ENCODE peak calls at places on chromosomes 12 and 14, in four cellular contexts. X, V, E and O are unnamed samples.

GRCh38 chr14:88682495-88683114 is 110.1 kb downstream of the EML5 start:
- DNase-seq in X (peak; percentile 19), V (peak; percentile 9), E (no peak), O (no peak)

GRCh38 chr14:101026341-101026740 is 122.8 kb upstream of the RTL1 start:
- DNase-seq in X (no peak), V (no peak), E (no peak), O (no peak)

GRCh38 chr12:28318273-28318672 is 128.0 kb downstream of the CCDC91 start:
- DNase-seq in X (no peak), V (no peak), E (no peak), O (no peak)

GRCh38 chr12:22299294-22299912 is 35.1 kb downstream of the ST8SIA1 start:
- DNase-seq in X (no peak), V (no peak), E (no peak), O (peak; percentile 46)

GRCh38 chr14:90429764-90430163 is 32.9 kb downstream of the CALM1 start:
- DNase-seq in X (no peak), V (no peak), E (no peak), O (no peak)

GRCh38 chr12:109888179-109889020 is 8.1 kb upstream of the GLTP start:
- DNase-seq in X (no peak), V (no peak), E (no peak), O (peak; percentile 85)

GRCh38 chr14:103594265-103594664 is 31.5 kb downstream of the COA8 start:
- DNase-seq in X (no peak), V (no peak), E (peak; percentile 70), O (no peak)

GRCh38 chr12:25852792-25853191 is 105.7 kb upstream of the RASSF8 start:
- DNase-seq in X (no peak), V (no peak), E (no peak), O (no peak)

GRCh38 chr12:43338848-43339526 is 213.0 kb downstream of the ADAMTS20 start:
- DNase-seq in X (peak; percentile 4), V (peak; percentile 2), E (peak; percentile 2), O (peak; percentile 24)

DNA sequence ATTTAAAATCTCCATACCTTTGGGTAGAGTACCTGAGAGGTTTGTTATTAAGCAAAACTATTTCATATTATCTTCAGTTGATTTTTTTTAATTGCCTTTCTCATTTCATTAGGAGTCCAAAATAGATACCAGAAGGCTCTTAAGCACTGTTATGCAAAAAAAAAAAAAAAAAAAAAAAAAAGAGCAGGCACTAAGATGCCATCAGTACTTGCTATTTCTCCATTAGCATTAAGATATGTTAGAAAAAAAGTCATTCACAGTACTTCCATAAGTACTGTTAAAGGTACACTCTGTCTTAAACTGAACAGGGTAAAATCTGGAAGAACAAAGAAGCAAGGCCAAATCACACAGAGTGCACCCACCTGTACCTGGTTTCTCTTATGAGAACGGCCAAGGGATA is 57.2 kb downstream of the SETD3 start:
- DNase-seq in X (no peak), V (no peak), E (no peak), O (no peak)
- TF ChIP-seq MAX in X (no peak), V (no peak), E (no peak), O (no peak)

DNA sequence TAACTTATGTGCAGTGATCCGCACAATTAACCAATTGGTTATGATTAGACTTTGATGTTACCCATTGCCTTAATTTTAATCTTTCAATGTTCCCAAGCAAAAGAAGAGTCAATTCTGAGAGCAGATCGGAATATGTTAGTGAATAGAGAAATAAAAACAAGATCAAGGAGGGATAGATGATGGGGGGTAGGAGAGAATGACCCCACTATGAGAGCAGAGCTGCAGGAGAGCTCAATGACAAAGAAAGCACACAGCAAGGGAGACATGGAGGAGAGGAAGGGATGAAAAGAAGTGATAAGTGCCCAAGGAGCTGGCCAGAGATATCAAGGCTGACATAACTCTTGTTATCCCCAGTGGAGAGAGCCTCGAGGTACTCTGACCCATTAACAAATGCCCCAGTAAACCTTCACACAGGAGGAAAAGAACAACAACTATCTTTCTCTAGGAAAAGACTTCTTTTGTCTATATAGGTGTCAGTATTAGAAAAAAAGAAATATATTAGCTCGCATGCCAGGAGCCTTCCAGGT is 52.9 kb upstream of the ANP32D start:
- DNase-seq in X (peak; percentile 14), V (no peak), E (no peak), O (no peak)
- TF ChIP-seq PHF8 in X (no peak), V (no peak), E (no peak), O (no peak)

GRCh38 chr14:61438860-61439765 is 117.7 kb downstream of the PRKCH start:
- DNase-seq in X (peak; percentile 10), V (no peak), E (peak; percentile 85), O (peak; percentile 76)
- TF ChIP-seq POLR2A in X (no peak), V (no peak), E (no peak), O (no peak)

DNA sequence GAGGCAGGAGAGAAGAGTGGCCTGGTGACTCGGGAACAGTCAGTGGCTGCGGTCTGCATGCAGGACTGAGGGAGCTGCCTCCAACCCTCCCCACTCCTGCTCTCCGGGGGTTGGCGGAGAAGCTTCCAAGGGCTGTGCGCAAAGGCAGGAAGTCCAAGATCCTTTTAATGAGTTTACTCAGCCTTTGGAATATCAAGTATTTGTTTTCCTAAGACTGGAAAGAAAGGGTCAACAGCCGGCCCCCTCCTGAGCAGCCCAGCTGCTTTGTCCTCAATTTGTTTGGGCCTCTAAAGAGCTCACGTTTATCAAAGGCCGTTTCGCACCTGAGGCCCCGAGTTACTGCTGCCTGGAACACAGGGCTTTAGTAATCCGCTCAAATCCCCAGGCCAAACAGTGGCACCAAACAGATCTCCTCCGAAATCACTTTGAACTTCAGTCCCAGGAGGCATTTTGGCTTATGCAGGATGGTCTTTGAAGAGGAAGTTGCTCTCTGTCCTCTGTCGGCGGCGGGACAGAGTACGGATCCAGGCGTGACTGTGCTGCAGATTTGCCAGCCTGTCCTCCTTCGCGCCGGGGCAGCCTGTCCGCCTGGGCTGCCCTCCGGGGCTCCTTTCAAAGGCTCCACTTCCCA is 117.2 kb upstream of the FZD10 start:
- DNase-seq in X (no peak), V (no peak), E (peak; percentile 75), O (no peak)
- TF ChIP-seq MAX in X (no peak), V (peak; percentile 23), E (peak; percentile 23), O (no peak)

GRCh38 chr14:78705989-78706388 is 535.8 kb downstream of the NRXN3 start:
- DNase-seq in X (no peak), V (no peak), E (no peak), O (no peak)

GRCh38 chr14:78714722-78715121 is 544.5 kb downstream of the NRXN3 start:
- DNase-seq in X (no peak), V (no peak), E (no peak), O (no peak)

GRCh38 chr14:78713716-78714115 is 543.5 kb downstream of the NRXN3 start:
- DNase-seq in X (no peak), V (no peak), E (no peak), O (no peak)

GRCh38 chr14:78710963-78711362 is 540.8 kb downstream of the NRXN3 start:
- DNase-seq in X (no peak), V (no peak), E (no peak), O (no peak)

GRCh38 chr14:78709795-78710569 is 539.8 kb downstream of the NRXN3 start:
- DNase-seq in X (no peak), V (no peak), E (no peak), O (no peak)
- TF ChIP-seq PHF8 in X (no peak), V (no peak), E (no peak), O (no peak)

DNA sequence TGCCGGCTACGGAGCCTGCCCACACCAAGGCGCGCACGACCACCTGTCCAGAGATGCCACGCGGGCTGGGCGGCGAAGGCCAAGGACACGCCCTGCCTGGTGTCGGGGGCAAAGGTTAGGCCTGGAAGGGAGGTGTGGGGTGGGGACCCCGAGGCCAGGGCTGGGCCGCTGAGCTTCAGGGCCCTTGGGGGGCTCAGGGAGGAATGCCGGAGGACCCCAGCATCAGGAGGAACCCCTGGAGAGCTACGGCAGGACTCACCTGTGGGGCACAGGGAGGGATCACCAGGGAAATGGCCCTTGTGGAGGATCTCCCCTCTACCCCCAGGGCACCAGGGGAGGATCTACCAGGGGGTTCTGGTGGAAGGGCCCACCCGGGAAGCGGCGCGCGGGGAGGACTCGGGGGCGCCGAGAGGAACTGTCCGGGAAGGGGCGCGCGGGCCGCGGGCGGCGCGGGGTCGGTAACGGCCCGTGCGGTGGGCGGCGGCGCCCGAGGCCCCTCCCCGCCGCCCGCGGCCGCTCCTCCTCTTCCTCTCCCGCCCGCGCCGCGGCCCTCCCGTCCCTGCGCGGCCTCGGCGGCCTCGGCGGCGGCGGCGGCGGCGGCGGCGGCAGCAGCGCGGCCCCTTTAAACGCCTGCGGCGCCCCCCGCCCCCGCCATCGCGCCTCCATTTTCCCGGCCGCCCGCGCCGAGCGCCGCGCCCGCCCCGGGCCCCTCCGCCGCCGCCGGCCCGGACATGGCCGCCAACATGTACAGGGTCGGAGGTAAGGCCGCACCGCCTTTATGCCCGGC is at the start of gene MTA1:
- DNase-seq in X (peak; percentile 66), V (no peak), E (peak; percentile 35), O (no peak)
- TF ChIP-seq POLR2A in X (peak; percentile 47), V (no peak), E (peak; percentile 68), O (peak; percentile 41)